ENCODE peak calls at places on chromosomes 6 and 20, in eight cellular contexts. W is left lung, R is psoas muscle, A is adipocyte, J is mucosa of descending colon, H is lower lobe of right lung, Q is PC-3, N is PC-9. D is an unnamed sample. For H3K36me3 and H3K9me3, the result is how much of the 10 kb centered on the place peaks cover.

GRCh38 chr6:163634514-163635171 is 220.1 kb downstream of the QKI start:
- DNase-seq in W (no peak), R (no peak), A (no peak), J (no peak), H (no peak), Q (no peak), N (peak), D (no peak)

GRCh38 chr6:24763578-24763977 is 11.2 kb upstream of the GMNN start:
- DNase-seq in W (no peak), R (no peak), A (no peak), J (no peak), H (no peak), Q (no peak), N (no peak), D (no peak)

GRCh38 chr6:6495851-6496250 is 92.7 kb upstream of the LY86 start:
- DNase-seq in W (no peak), R (no peak), A (no peak), J (no peak), H (no peak), Q (no peak), N (no peak), D (no peak)

GRCh38 chr6:147378819-147379218 is 129.7 kb upstream of the SAMD5 start:
- DNase-seq in W (no peak), R (no peak), A (no peak), J (no peak), H (no peak), Q (no peak), N (no peak), D (no peak)

GRCh38 chr20:21228511-21228910 is 74.6 kb upstream of the XRN2 start:
- DNase-seq in W (no peak), R (no peak), A (no peak), J (no peak), H (no peak), Q (no peak), N (no peak), D (no peak)

GRCh38 chr6:19410477-19410876 is 426.7 kb upstream of the ID4 start:
- DNase-seq in W (no peak), R (no peak), A (peak), J (no peak), H (no peak), Q (peak), N (peak), D (no peak)

GRCh38 chr20:29878777-29879442 is 1378.6 kb upstream of the DEFB115 start:
- DNase-seq in W (no peak), R (peak), A (no peak), J (peak), H (peak), Q (no peak), N (no peak), D (peak)

GRCh38 chr6:84249724-84250123 is 22.3 kb upstream of the CEP162 start:
- DNase-seq in W (no peak), R (no peak), A (no peak), J (no peak), H (no peak), Q (no peak), N (no peak), D (no peak)

GRCh38 chr6:116387374-116387773 is 16.6 kb downstream of the DSE start:
- DNase-seq in W (peak), R (no peak), A (peak), J (no peak), H (no peak), Q (peak), N (peak), D (no peak)

GRCh38 chr20:32329817-32330554 is 28.1 kb upstream of the ASXL1 start:
- DNase-seq in W (no peak), R (no peak), A (no peak), J (no peak), H (no peak), Q (no peak), N (no peak), D (no peak)

GRCh38 chr6:89433637-89434499 is 916 bp downstream of the ANKRD6 start:
- DNase-seq in W (peak), R (peak), A (peak), J (peak), H (peak), Q (no peak), N (no peak), D (peak)

GRCh38 chr20:53517146-53517545 is 76.5 kb downstream of the ZNF217 start:
- DNase-seq in W (no peak), R (no peak), A (no peak), J (peak), H (no peak), Q (peak), N (no peak), D (no peak)

GRCh38 chr20:56202493-56203077 is 45.9 kb upstream of the MC3R start:
- DNase-seq in W (no peak), R (no peak), A (peak), J (no peak), H (no peak), Q (peak), N (peak), D (no peak)

GRCh38 chr6:111441678-111442243 is 41.3 kb downstream of the REV3L start:
- DNase-seq in W (no peak), R (no peak), A (no peak), J (no peak), H (peak), Q (no peak), N (no peak), D (no peak)

GRCh38 chr6:63637865-63638445 is 2.4 kb downstream of the PHF3 start:
- DNase-seq in W (no peak), R (no peak), A (peak), J (no peak), H (no peak), Q (peak), N (no peak), D (no peak)

GRCh38 chr6:16939839-16940238 is 162.0 kb upstream of the STMND1 start:
- DNase-seq in W (no peak), R (no peak), A (no peak), J (no peak), H (no peak), Q (no peak), N (no peak), D (no peak)

GRCh38 chr20:2114990-2115681 is 13.5 kb downstream of the STK35 start:
- DNase-seq in W (no peak), R (no peak), A (peak), J (no peak), H (no peak), Q (peak), N (no peak), D (no peak)

GRCh38 chr6:106169517-106169916 is 83.4 kb downstream of the PRDM1 start:
- DNase-seq in W (no peak), R (no peak), A (no peak), J (no peak), H (no peak), Q (no peak), N (no peak), D (no peak)

GRCh38 chr20:19074828-19075516 is 137.5 kb upstream of the SLC24A3 start:
- DNase-seq in W (peak), R (no peak), A (no peak), J (no peak), H (peak), Q (peak), N (no peak), D (peak)

GRCh38 chr20:32052792-32053362 is 835 bp downstream of the HCK start:
- DNase-seq in W (peak), R (peak), A (no peak), J (peak), H (peak), Q (no peak), N (no peak), D (peak)

GRCh38 chr6:106143582-106144139 is 57.5 kb downstream of the PRDM1 start:
- DNase-seq in W (no peak), R (no peak), A (no peak), J (no peak), H (no peak), Q (no peak), N (no peak), D (no peak)

GRCh38 chr6:158041370-158041769 is 59.7 kb downstream of the SYNJ2 start:
- DNase-seq in W (no peak), R (no peak), A (peak), J (no peak), H (peak), Q (no peak), N (no peak), D (no peak)

GRCh38 chr20:38428800-38429199 is 6.3 kb downstream of the SNHG17 start:
- DNase-seq in W (no peak), R (no peak), A (no peak), J (no peak), H (no peak), Q (no peak), N (no peak), D (no peak)
- H3K36me3 ChIP-seq in W (under half), R (under half), A (half or more), J (under half), H (half or more), Q (half or more), N (half or more), D (half or more)

GRCh38 chr6:4884646-4885427 is 108.6 kb downstream of the CDYL start:
- DNase-seq in W (no peak), R (no peak), A (no peak), J (no peak), H (no peak), Q (no peak), N (no peak), D (no peak)

GRCh38 chr6:4883298-4883697 is 107.1 kb downstream of the CDYL start:
- DNase-seq in W (no peak), R (no peak), A (no peak), J (peak), H (no peak), Q (no peak), N (no peak), D (no peak)

GRCh38 chr6:4885534-4885933 is 109.3 kb downstream of the CDYL start:
- DNase-seq in W (no peak), R (no peak), A (no peak), J (no peak), H (no peak), Q (no peak), N (no peak), D (no peak)

GRCh38 chr6:4879724-4880372 is 103.6 kb downstream of the CDYL start:
- DNase-seq in W (no peak), R (no peak), A (no peak), J (peak), H (no peak), Q (no peak), N (no peak), D (no peak)

GRCh38 chr6:4880373-4880762 is 104.2 kb downstream of the CDYL start:
- DNase-seq in W (no peak), R (no peak), A (no peak), J (no peak), H (no peak), Q (peak), N (no peak), D (no peak)
- H3K9me3 ChIP-seq in W (under half), R (under half), A (under half), J (under half), H (under half), Q (under half), N (under half), D (under half)

DNA sequence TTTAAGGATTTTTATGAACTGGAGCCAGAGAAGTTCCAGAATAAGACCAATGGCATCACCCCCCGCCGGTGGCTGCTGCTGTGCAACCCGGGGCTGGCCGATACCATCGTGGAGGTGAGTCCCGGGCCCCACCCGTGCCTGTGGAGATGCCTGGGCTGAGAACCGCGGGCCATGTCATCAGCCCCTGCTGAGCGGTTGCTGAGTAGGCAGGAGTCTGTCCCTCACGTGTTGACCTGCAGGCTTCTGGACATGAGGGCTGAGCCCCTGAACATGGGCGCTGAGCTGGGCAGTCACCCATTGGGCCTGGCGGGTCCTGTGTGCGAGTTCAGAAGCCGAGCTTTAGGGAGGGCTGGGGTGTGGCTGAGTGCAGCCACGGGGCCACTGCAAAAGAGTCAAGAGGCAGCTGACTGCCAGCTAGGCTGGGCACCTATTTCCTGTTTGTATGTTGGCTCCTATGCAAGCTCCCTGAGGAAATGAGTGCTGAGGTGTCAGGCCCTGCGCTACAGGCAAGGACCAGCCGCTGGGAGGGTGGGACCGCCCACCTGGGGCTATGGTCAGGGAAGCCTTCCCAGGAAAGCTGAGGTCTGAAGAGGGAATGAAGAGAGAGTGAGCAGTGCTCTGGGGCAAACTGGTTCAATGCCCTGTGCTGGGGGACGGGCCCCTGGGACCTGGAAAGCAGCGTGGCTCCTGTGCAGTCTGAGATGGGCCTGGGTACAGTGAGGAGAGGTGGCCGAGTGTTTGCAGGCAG is 34.3 kb downstream of the PYGB start:
- DNase-seq in W (peak), R (peak), A (no peak), J (peak), H (peak), Q (no peak), N (no peak), D (peak)
- H3K36me3 ChIP-seq in W (under half), R (under half), A (half or more), J (under half), H (half or more), Q (half or more), N (under half), D (half or more)

DNA sequence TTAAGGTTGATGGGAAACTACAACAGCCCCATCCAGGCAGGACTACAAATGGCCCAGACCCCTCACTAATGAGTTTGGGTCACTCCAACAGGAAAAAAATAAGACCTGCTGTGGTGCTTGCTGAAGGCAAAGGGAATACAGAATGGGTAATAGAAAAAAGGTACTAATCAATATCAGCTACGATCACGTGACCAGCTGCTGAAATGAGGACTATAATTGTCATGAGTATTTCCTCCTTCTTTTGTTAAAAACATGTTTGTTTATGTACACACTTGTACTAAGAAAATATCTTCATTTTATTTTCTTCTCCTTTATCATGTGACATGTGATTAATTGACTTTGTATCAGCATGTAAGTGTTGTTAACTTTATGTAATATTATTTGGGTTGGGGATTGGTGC is 199.9 kb downstream of the GJA1 start:
- DNase-seq in W (no peak), R (no peak), A (no peak), J (no peak), H (no peak), Q (no peak), N (no peak), D (no peak)
- H3K9me3 ChIP-seq in W (half or more), R (under half), A (under half), J (under half), H (under half), Q (under half), N (under half), D (under half)

DNA sequence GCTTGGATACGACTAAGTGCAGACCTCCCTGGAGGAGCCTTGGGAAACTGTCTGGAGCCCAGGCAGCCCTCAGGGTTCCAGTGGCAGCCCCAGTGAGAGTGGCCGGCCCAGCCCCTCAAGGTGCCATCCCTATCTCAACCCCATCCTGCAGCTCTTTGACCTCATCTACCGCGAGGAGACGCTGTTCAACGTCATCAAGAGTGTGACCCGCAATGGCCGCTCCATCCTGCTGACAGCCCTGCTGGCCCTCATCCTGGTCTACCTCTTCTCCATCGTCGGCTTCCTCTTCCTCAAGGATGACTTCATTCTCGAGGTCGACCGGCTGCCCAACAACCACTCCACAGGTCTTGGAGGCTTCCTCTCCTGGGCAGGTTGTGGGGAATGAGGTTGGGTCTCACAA is 20.7 kb downstream of the UQCC2 start:
- DNase-seq in W (no peak), R (peak), A (no peak), J (no peak), H (no peak), Q (no peak), N (no peak), D (no peak)
- H3K36me3 ChIP-seq in W (under half), R (under half), A (half or more), J (under half), H (half or more), Q (under half), N (under half), D (half or more)

DNA sequence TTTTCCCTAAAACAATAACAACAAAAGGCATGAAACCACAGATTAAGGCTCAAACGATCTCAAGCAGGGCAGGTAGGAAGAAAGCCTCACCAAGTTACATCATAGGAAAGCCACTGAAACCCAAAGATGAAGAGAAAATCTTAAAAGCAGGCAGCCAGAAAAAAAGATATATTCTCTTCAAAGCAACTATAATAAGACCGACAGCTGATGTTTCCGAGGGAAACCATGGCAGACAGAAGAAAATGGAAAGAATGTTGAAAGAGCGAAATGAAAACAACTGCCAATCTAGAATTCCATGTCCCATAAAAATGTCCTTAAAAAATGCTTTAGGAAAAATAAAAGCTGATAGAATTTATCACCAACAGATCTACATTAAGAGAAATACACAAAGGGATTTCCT is 161.5 kb upstream of the THBS2 start:
- DNase-seq in W (no peak), R (no peak), A (peak), J (no peak), H (no peak), Q (no peak), N (no peak), D (no peak)
- H3K9me3 ChIP-seq in W (under half), R (under half), A (under half), J (under half), H (under half), Q (under half), N (under half), D (under half)

DNA sequence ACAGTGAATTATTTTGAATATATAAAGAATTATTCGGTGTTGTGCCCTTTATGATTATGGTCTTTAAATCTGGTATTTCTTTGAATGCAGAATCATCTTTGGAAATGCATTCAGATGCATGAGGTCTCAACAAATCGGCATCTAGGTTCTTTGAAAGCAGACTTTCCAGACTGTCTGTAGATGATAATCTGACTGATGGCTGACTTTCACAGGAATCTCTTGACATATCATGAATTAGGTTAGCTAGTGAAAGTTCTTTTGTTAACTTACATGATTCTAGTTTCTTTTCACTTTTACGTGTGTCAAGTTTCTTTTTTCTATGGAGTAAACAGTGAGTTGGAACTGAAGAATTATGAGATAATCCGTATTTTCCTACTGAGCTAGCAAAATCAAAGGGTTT is 17.1 kb downstream of the HBS1L start:
- DNase-seq in W (no peak), R (no peak), A (no peak), J (no peak), H (no peak), Q (no peak), N (no peak), D (no peak)
- H3K36me3 ChIP-seq in W (under half), R (under half), A (under half), J (under half), H (half or more), Q (under half), N (half or more), D (under half)

DNA sequence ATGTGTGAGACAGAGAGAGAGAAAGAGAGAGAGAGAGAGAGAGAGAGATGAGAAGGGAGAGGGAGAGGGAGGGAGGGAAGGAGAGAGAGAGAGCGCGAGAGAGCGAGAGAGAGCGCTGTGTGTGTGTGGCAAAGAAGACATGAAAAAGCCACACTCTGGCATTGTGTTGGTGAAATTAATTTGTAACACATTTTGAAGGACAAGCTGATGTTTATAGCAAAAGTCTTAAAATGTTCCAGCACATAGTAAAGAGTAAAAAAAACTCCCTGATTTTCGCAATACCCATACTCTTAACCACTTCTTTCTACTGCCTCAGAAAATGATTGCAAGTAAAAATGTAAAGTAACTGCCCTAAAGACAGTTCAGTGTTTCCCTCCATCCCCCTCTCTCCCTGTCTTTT is 56.7 kb downstream of the SLC22A1 start:
- DNase-seq in W (no peak), R (no peak), A (peak), J (no peak), H (no peak), Q (no peak), N (no peak), D (no peak)
- H3K9me3 ChIP-seq in W (under half), R (under half), A (under half), J (under half), H (under half), Q (under half), N (under half), D (under half)

GRCh38 chr6:36506617-36507016 is 40.7 kb downstream of the STK38 start:
- DNase-seq in W (no peak), R (no peak), A (no peak), J (no peak), H (no peak), Q (no peak), N (no peak), D (no peak)
- H3K36me3 ChIP-seq in W (under half), R (under half), A (half or more), J (under half), H (half or more), Q (under half), N (under half), D (half or more)